ENCODE peak calls at places on chromosomes 6 and 20, in five cellular contexts. W is activated T-helper 1 cell treated with anti-CD3 and anti-CD28 coated beads, Interleukin-12 subunit alpha, Interleukin-12 subunit beta, Interleukin-2, Interleukin-4 antibody, amounts not matched to agents 30 ng/mL and 10 ng/mL and 1 ng/mL, durations not matched to agents 14 hours and 24 hours and 36 hours; Z is sigmoid colon; S is posterior cingulate gyrus; B is naive B cell. H is an unnamed sample.

GRCh38 chr20:32400476-32400875 is 42.3 kb downstream of the ASXL1 start:
- DNase-seq in S (no peak), B (no peak), Z (no peak), W (no peak), H (no peak)

GRCh38 chr6:30763618-30764489 is 19.5 kb upstream of the IER3 start:
- DNase-seq in S (no peak), B (no peak), W (no peak), Z (no peak), H (no peak)

GRCh38 chr6:40165036-40165709 is 230.9 kb upstream of the MOCS1 start:
- DNase-seq in W (no peak), B (no peak), Z (no peak), S (no peak), H (no peak)

GRCh38 chr20:10661261-10661660 is 12.5 kb downstream of the JAG1 start:
- DNase-seq in S (no peak), B (no peak), W (no peak), Z (peak), H (no peak)

GRCh38 chr20:36932476-36933426 is 18.8 kb downstream of the SAMHD1 start:
- DNase-seq in Z (no peak), B (no peak), S (no peak), W (no peak), H (no peak)

GRCh38 chr6:135673671-135674309 is 176.2 kb upstream of the AHI1 start:
- DNase-seq in W (no peak), Z (no peak), S (no peak), B (no peak), H (no peak)

GRCh38 chr6:3874069-3874468 is 24.9 kb downstream of the FAM50B start:
- DNase-seq in B (no peak), Z (no peak), W (no peak), S (no peak), H (no peak)

GRCh38 chr6:70980800-70981199 is 23.9 kb upstream of the B3GAT2 start:
- DNase-seq in S (no peak), B (no peak), Z (no peak), W (no peak), H (no peak)

GRCh38 chr20:62622877-62623487 is 19.3 kb upstream of the SLCO4A1 start:
- DNase-seq in S (no peak), Z (no peak), B (no peak), W (no peak), H (peak)

GRCh38 chr20:38864662-38865061 is 59.2 kb downstream of the PPP1R16B start:
- DNase-seq in S (no peak), W (no peak), B (no peak), Z (no peak), H (no peak)

GRCh38 chr20:8299921-8300320 is 167.9 kb downstream of the PLCB1 start:
- DNase-seq in Z (no peak), S (no peak), W (no peak), B (no peak), H (no peak)

GRCh38 chr6:10140824-10141223 is 274.1 kb downstream of the TFAP2A start:
- DNase-seq in B (no peak), W (no peak), Z (no peak), S (no peak), H (no peak)

GRCh38 chr6:26156105-26156849 is 69.0 kb downstream of the HFE start:
- DNase-seq in Z (peak), B (peak), S (peak), W (peak), H (peak)

GRCh38 chr6:147933201-147933600 is 409.4 kb upstream of the SASH1 start:
- DNase-seq in W (no peak), S (no peak), B (no peak), Z (no peak), H (no peak)

GRCh38 chr6:2127484-2127911 is 117.9 kb downstream of the GMDS start:
- DNase-seq in Z (peak), S (no peak), W (peak), B (peak), H (no peak)

GRCh38 chr6:41191569-41191968 is 9.4 kb downstream of the TREML2 start:
- DNase-seq in S (no peak), B (no peak), W (no peak), Z (no peak), H (peak)

GRCh38 chr20:50580016-50580747 is 70.0 kb downstream of the PTPN1 start:
- DNase-seq in W (no peak), S (peak), Z (peak), B (peak), H (no peak)

GRCh38 chr6:2793491-2794151 is 28.4 kb downstream of the WRNIP1 start:
- DNase-seq in B (peak), W (peak), Z (peak), S (no peak), H (peak)

GRCh38 chr20:43994486-43995100 is 79.9 kb downstream of the TOX2 start:
- DNase-seq in W (no peak), S (no peak), Z (no peak), B (no peak), H (no peak)

GRCh38 chr20:62212309-62212708 is 7.8 kb downstream of the HRH3 start:
- DNase-seq in W (no peak), B (no peak), Z (no peak), S (no peak), H (no peak)

GRCh38 chr6:55950071-55950814 is 74.9 kb upstream of the BMP5 start:
- DNase-seq in S (no peak), Z (no peak), B (no peak), W (no peak), H (peak)

GRCh38 chr20:32972181-32973076 is 31.8 kb downstream of the SUN5 start:
- DNase-seq in B (peak), W (peak), Z (peak), S (no peak), H (no peak)

GRCh38 chr20:49431345-49431744 is 51.1 kb downstream of the KCNB1 start:
- DNase-seq in S (no peak), W (no peak), B (no peak), Z (no peak), H (no peak)

GRCh38 chr20:22723659-22724058 is 139.3 kb upstream of the FOXA2 start:
- DNase-seq in B (no peak), W (no peak), S (no peak), Z (no peak), H (no peak)

GRCh38 chr6:56550307-56550706 is 92.4 kb downstream of the DST start:
- DNase-seq in W (no peak), S (no peak), B (no peak), Z (no peak), H (no peak)

GRCh38 chr20:32879538-32879937 is 20.8 kb downstream of the EFCAB8 start:
- DNase-seq in B (no peak), W (no peak), S (no peak), Z (no peak), H (no peak)

GRCh38 chr20:38685853-38686473 is 38.3 kb upstream of the SLC32A1 start:
- DNase-seq in W (no peak), S (peak), B (peak), Z (no peak), H (peak)

GRCh38 chr20:44087051-44087856 is 99.7 kb downstream of the JPH2 start:
- DNase-seq in S (no peak), B (no peak), W (no peak), Z (peak), H (peak)

GRCh38 chr20:19975901-19976300 is 41.3 kb upstream of the NAA20 start:
- DNase-seq in Z (no peak), B (no peak), W (no peak), S (peak), H (no peak)

GRCh38 chr6:148027201-148027600 is 315.4 kb upstream of the SASH1 start:
- DNase-seq in S (no peak), W (no peak), B (no peak), Z (no peak), H (no peak)

GRCh38 chr6:99522531-99522930 is 7.3 kb upstream of the USP45 start:
- DNase-seq in B (no peak), Z (no peak), S (no peak), W (no peak), H (no peak)

GRCh38 chr6:36682328-36683144 is 4.0 kb downstream of the CDKN1A start:
- DNase-seq in W (peak), B (peak), S (no peak), Z (peak), H (peak)

GRCh38 chr6:36757206-36757605 is 59.6 kb downstream of the RAB44 start:
- DNase-seq in B (peak), W (peak), Z (no peak), S (no peak), H (no peak)

GRCh38 chr6:112251170-112251945 is 3.0 kb downstream of the LAMA4 start:
- DNase-seq in W (no peak), Z (peak), B (no peak), S (no peak), H (peak)

GRCh38 chr20:18005170-18005989 is 36.6 kb downstream of the MGME1 start:
- DNase-seq in B (peak), S (no peak), W (no peak), Z (no peak), H (no peak)

GRCh38 chr6:1770435-1770843 is 160.7 kb downstream of the FOXC1 start:
- DNase-seq in W (peak), B (no peak), S (no peak), Z (no peak), H (no peak)